ENCODE peak calls at places on chromosomes 3 and 15, in five cellular contexts. One of them, this sample, is unnamed.

GRCh38 chr15:48965972-48966371 is 2.3 kb upstream of the SHC4 start:
- DNase-seq in OCI-LY7: peak
- DNase-seq in AG04449: no peak
- DNase-seq in right lobe of liver: no peak
- DNase-seq in mucosa of descending colon: no peak
- DNase-seq in this sample: no peak

GRCh38 chr3:114405202-114405601 is 111.4 kb downstream of the TIGIT start:
- DNase-seq in OCI-LY7: peak
- DNase-seq in AG04449: no peak
- DNase-seq in right lobe of liver: no peak
- DNase-seq in mucosa of descending colon: no peak
- DNase-seq in this sample: no peak

GRCh38 chr15:90643301-90643632 is 73.9 kb upstream of the BLM start:
- DNase-seq in OCI-LY7: no peak
- DNase-seq in AG04449: no peak
- DNase-seq in right lobe of liver: no peak
- DNase-seq in mucosa of descending colon: no peak
- DNase-seq in this sample: no peak

GRCh38 chr3:52053307-52054304 is 2.8 kb downstream of the DUSP7 start:
- DNase-seq in OCI-LY7: peak
- DNase-seq in AG04449: no peak
- DNase-seq in right lobe of liver: no peak
- DNase-seq in mucosa of descending colon: peak
- DNase-seq in this sample: no peak

GRCh38 chr15:70062321-70062956 is 35.3 kb downstream of the TLE3 start:
- DNase-seq in OCI-LY7: no peak
- DNase-seq in AG04449: peak
- DNase-seq in right lobe of liver: no peak
- DNase-seq in mucosa of descending colon: peak
- DNase-seq in this sample: peak

GRCh38 chr3:197002701-197003454 is 26.7 kb downstream of the MELTF start:
- DNase-seq in OCI-LY7: peak
- DNase-seq in AG04449: no peak
- DNase-seq in right lobe of liver: peak
- DNase-seq in mucosa of descending colon: peak
- DNase-seq in this sample: no peak

GRCh38 chr15:72786244-72786641 is 2.7 kb upstream of the ADPGK start:
- DNase-seq in OCI-LY7: no peak
- DNase-seq in AG04449: no peak
- DNase-seq in right lobe of liver: no peak
- DNase-seq in mucosa of descending colon: no peak
- DNase-seq in this sample: no peak

GRCh38 chr3:66047321-66048050 is 8.8 kb upstream of the MAGI1 start:
- DNase-seq in OCI-LY7: no peak
- DNase-seq in AG04449: peak
- DNase-seq in right lobe of liver: no peak
- DNase-seq in mucosa of descending colon: no peak
- DNase-seq in this sample: peak

GRCh38 chr3:50600841-50601591 is 10.6 kb downstream of the CISH start:
- DNase-seq in OCI-LY7: no peak
- DNase-seq in AG04449: peak
- DNase-seq in right lobe of liver: peak
- DNase-seq in mucosa of descending colon: peak
- DNase-seq in this sample: peak

GRCh38 chr15:57323806-57324589 is 52.3 kb upstream of the CGNL1 start:
- DNase-seq in OCI-LY7: peak
- DNase-seq in AG04449: no peak
- DNase-seq in right lobe of liver: no peak
- DNase-seq in mucosa of descending colon: peak
- DNase-seq in this sample: peak

GRCh38 chr15:62444104-62445027 is 279.3 kb upstream of the C2CD4B start:
- DNase-seq in OCI-LY7: no peak
- DNase-seq in AG04449: peak
- DNase-seq in right lobe of liver: no peak
- DNase-seq in mucosa of descending colon: no peak
- DNase-seq in this sample: peak

GRCh38 chr15:35932541-35932940 is 386.6 kb upstream of the DPH6 start:
- DNase-seq in OCI-LY7: no peak
- DNase-seq in AG04449: no peak
- DNase-seq in right lobe of liver: no peak
- DNase-seq in mucosa of descending colon: no peak
- DNase-seq in this sample: no peak

GRCh38 chr3:168071971-168072645 is 23.6 kb downstream of the GOLIM4 start:
- DNase-seq in OCI-LY7: no peak
- DNase-seq in AG04449: no peak
- DNase-seq in right lobe of liver: no peak
- DNase-seq in mucosa of descending colon: no peak
- DNase-seq in this sample: no peak

DNA sequence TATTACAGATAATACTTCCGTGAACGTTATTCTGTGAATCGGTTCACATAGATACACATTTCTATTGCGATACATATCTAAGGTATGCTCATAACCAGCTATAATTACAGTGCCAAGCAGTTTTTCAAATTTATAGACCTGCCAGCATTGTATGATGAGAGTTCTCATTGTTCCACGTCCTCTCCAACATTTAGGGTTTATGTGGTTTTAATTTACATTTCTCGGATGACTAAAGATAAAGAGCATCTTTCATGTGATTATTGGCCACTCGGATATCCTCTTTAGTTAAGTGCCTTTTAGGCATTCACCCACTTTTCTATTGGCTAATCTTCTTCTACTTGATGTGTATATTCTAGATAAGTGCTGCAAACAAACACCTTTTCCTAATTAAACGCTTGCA is 134.7 kb upstream of the CCDC54 start:
- DNase-seq in OCI-LY7: no peak
- DNase-seq in AG04449: no peak
- DNase-seq in right lobe of liver: no peak
- DNase-seq in mucosa of descending colon: no peak
- DNase-seq in this sample: no peak
- H3K4me3 ChIP-seq in OCI-LY7: peak
- H3K4me3 ChIP-seq in AG04449: no peak
- H3K4me3 ChIP-seq in right lobe of liver: no peak
- H3K4me3 ChIP-seq in mucosa of descending colon: no peak
- H3K4me3 ChIP-seq in this sample: peak

GRCh38 chr3:14502472-14502871 is 37.7 kb downstream of the GRIP2 start:
- DNase-seq in OCI-LY7: no peak
- DNase-seq in AG04449: no peak
- DNase-seq in right lobe of liver: no peak
- DNase-seq in mucosa of descending colon: no peak
- DNase-seq in this sample: no peak

GRCh38 chr3:14503706-14504065 is 36.5 kb downstream of the GRIP2 start:
- DNase-seq in OCI-LY7: no peak
- DNase-seq in AG04449: no peak
- DNase-seq in right lobe of liver: no peak
- DNase-seq in mucosa of descending colon: no peak
- DNase-seq in this sample: no peak

GRCh38 chr3:14505001-14505802 is 34.9 kb downstream of the GRIP2 start:
- DNase-seq in OCI-LY7: no peak
- DNase-seq in AG04449: no peak
- DNase-seq in right lobe of liver: no peak
- DNase-seq in mucosa of descending colon: no peak
- DNase-seq in this sample: no peak

GRCh38 chr3:14505803-14506500 is 34.2 kb downstream of the GRIP2 start:
- DNase-seq in OCI-LY7: no peak
- DNase-seq in AG04449: no peak
- DNase-seq in right lobe of liver: no peak
- DNase-seq in mucosa of descending colon: no peak
- DNase-seq in this sample: no peak

GRCh38 chr3:14503033-14503705 is 37.0 kb downstream of the GRIP2 start:
- DNase-seq in OCI-LY7: no peak
- DNase-seq in AG04449: no peak
- DNase-seq in right lobe of liver: no peak
- DNase-seq in mucosa of descending colon: no peak
- DNase-seq in this sample: no peak
- H3K4me3 ChIP-seq in OCI-LY7: no peak
- H3K4me3 ChIP-seq in AG04449: no peak
- H3K4me3 ChIP-seq in right lobe of liver: no peak
- H3K4me3 ChIP-seq in mucosa of descending colon: no peak
- H3K4me3 ChIP-seq in this sample: no peak

DNA sequence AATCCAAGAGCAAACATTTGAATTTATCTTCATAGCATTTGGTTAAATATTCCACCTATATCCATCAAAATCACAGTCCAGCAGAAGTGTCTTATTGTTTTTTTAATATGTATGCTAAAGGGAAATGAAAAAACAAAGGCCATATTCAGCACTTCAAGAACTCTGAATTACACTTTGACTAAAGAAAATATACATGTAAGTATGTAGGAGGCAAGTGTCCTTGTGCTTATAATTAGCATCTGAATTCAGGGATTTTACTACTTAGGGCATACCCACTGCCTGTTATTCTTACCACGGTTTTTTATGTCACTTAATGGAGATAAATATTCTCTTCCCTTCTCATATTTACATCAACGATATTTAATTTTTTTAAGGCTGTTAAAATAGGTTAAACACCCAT is 117.3 kb downstream of the TBC1D5 start:
- DNase-seq in OCI-LY7: no peak
- DNase-seq in AG04449: no peak
- DNase-seq in right lobe of liver: no peak
- DNase-seq in mucosa of descending colon: no peak
- DNase-seq in this sample: no peak
- H3K4me3 ChIP-seq in OCI-LY7: no peak
- H3K4me3 ChIP-seq in AG04449: no peak
- H3K4me3 ChIP-seq in right lobe of liver: no peak
- H3K4me3 ChIP-seq in mucosa of descending colon: no peak
- H3K4me3 ChIP-seq in this sample: no peak

DNA sequence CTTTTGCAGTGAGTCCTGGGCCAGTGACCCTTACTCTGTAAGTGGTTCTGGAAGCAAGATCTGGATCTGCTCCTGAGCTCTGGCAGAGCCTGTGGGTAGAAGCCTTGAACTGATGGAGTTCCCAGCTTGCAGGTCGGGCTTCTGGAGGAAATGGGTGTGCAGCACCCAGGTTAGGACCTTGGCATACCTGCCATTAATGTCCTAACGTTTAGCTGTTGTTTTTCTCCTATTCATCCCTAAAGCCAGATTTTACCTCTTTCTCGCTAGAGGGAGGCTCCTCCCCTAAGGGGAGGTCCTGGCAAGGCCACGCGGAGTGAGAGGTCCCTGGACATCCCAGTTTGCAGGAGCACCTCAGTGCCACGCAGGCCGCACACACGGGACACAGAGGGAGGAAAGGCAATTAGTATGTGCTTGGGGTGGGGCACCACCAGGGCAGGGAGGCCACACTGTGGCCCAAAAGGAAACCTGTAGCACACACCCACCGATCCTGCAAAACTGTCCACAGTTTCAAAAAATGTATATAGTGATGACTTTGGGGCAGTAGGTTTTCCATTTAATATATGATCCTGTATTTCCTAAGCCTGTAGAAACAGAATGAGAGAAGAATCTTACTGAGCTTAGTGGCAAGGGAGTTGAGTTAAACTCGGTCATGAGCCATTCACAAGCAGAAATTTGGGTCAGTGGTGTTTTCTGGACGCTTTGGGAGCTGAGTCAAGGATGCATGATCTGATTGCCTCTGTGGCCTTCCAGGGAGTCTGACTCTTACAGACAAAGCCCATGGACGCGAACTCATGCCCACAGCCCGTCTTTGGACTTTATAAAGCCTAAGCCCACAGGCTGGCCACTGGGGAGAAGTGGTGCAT is 148.7 kb downstream of the LRRK1 start:
- DNase-seq in OCI-LY7: no peak
- DNase-seq in AG04449: no peak
- DNase-seq in right lobe of liver: peak
- DNase-seq in mucosa of descending colon: peak
- DNase-seq in this sample: no peak
- H3K4me3 ChIP-seq in OCI-LY7: no peak
- H3K4me3 ChIP-seq in AG04449: no peak
- H3K4me3 ChIP-seq in right lobe of liver: no peak
- H3K4me3 ChIP-seq in mucosa of descending colon: no peak
- H3K4me3 ChIP-seq in this sample: no peak

GRCh38 chr3:56799251-56799882 is 2.4 kb downstream of the ARHGEF3 start:
- DNase-seq in OCI-LY7: peak
- DNase-seq in AG04449: no peak
- DNase-seq in right lobe of liver: no peak
- DNase-seq in mucosa of descending colon: no peak
- DNase-seq in this sample: no peak
- H3K4me3 ChIP-seq in OCI-LY7: peak
- H3K4me3 ChIP-seq in AG04449: no peak
- H3K4me3 ChIP-seq in right lobe of liver: no peak
- H3K4me3 ChIP-seq in mucosa of descending colon: no peak
- H3K4me3 ChIP-seq in this sample: no peak

GRCh38 chr15:51726302-51727073 is 11.0 kb downstream of the LYSMD2 start:
- DNase-seq in OCI-LY7: no peak
- DNase-seq in AG04449: peak
- DNase-seq in right lobe of liver: no peak
- DNase-seq in mucosa of descending colon: no peak
- DNase-seq in this sample: peak
- H3K4me3 ChIP-seq in OCI-LY7: no peak
- H3K4me3 ChIP-seq in AG04449: no peak
- H3K4me3 ChIP-seq in right lobe of liver: no peak
- H3K4me3 ChIP-seq in mucosa of descending colon: no peak
- H3K4me3 ChIP-seq in this sample: no peak

GRCh38 chr3:154323921-154324738 is at the start of gene DHX36:
- DNase-seq in OCI-LY7: peak
- DNase-seq in AG04449: peak
- DNase-seq in right lobe of liver: peak
- DNase-seq in mucosa of descending colon: peak
- DNase-seq in this sample: peak
- H3K4me3 ChIP-seq in OCI-LY7: peak
- H3K4me3 ChIP-seq in AG04449: peak
- H3K4me3 ChIP-seq in right lobe of liver: peak
- H3K4me3 ChIP-seq in mucosa of descending colon: peak
- H3K4me3 ChIP-seq in this sample: peak

GRCh38 chr3:124586126-124587052 is 143.9 kb upstream of the UMPS start:
- DNase-seq in OCI-LY7: no peak
- DNase-seq in AG04449: no peak
- DNase-seq in right lobe of liver: no peak
- DNase-seq in mucosa of descending colon: no peak
- DNase-seq in this sample: no peak
- H3K4me3 ChIP-seq in OCI-LY7: no peak
- H3K4me3 ChIP-seq in AG04449: no peak
- H3K4me3 ChIP-seq in right lobe of liver: no peak
- H3K4me3 ChIP-seq in mucosa of descending colon: no peak
- H3K4me3 ChIP-seq in this sample: no peak

This sample was measured in skeletal muscle cell.